ENCODE peak calls at places on chromosomes 6 and 20, in nine cellular contexts. F, W, O, E, T, B, H, Z and R are unnamed samples.

GRCh38 chr6:52729594-52729993 is 33.7 kb downstream of the GSTA2 start:
- DNase-seq in F (no peak), W (no peak), O (peak; percentile 71), E (no peak), T (no peak), B (peak; percentile 78), H (no peak), Z (no peak), R (no peak)

GRCh38 chr6:139370047-139370706 is 4.3 kb downstream of the CITED2 start:
- DNase-seq in F (no peak), W (no peak), O (peak; percentile 25), E (no peak), T (peak; percentile 29), B (peak; percentile 31), H (no peak), Z (no peak), R (peak; percentile 72)

GRCh38 chr20:5353624-5354496 is 37.1 kb upstream of the PROKR2 start:
- DNase-seq in F (no peak), W (no peak), O (no peak), E (no peak), T (no peak), B (no peak), H (no peak), Z (no peak), R (no peak)

GRCh38 chr6:33205172-33206026 is 944 bp downstream of the HSD17B8 start:
- DNase-seq in F (peak; percentile 68), W (peak; percentile 32), O (no peak), E (no peak), T (no peak), B (no peak), H (no peak), Z (no peak), R (peak; percentile 51)

GRCh38 chr20:47524385-47524784 is 22.7 kb downstream of the NCOA3 start:
- DNase-seq in F (peak; percentile 23), W (no peak), O (no peak), E (no peak), T (no peak), B (no peak), H (no peak), Z (no peak), R (peak; percentile 56)

GRCh38 chr6:151024597-151024996 is 159.1 kb downstream of the MTHFD1L start:
- DNase-seq in F (no peak), W (no peak), O (no peak), E (no peak), T (no peak), B (no peak), H (no peak), Z (no peak), R (no peak)

GRCh38 chr20:44678247-44678646 is 26.7 kb upstream of the ADA start:
- DNase-seq in F (no peak), W (no peak), O (no peak), E (no peak), T (no peak), B (no peak), H (no peak), Z (no peak), R (no peak)

GRCh38 chr6:57313711-57314471 is 3.5 kb upstream of the PRIM2 start:
- DNase-seq in F (no peak), W (no peak), O (peak; percentile 27), E (no peak), T (no peak), B (no peak), H (no peak), Z (no peak), R (no peak)

GRCh38 chr6:12119085-12119588 is 107.0 kb downstream of the HIVEP1 start:
- DNase-seq in F (no peak), W (no peak), O (no peak), E (no peak), T (no peak), B (peak; percentile 30), H (no peak), Z (no peak), R (peak; percentile 52)

GRCh38 chr6:46184114-46184513 is 13.3 kb upstream of the ENPP5 start:
- DNase-seq in F (no peak), W (no peak), O (peak; percentile 68), E (no peak), T (peak; percentile 35), B (peak; percentile 46), H (no peak), Z (no peak), R (no peak)

GRCh38 chr6:41705996-41706835 is 29.2 kb downstream of the TFEB start:
- DNase-seq in F (peak; percentile 91), W (peak; percentile 91), O (peak; percentile 93), E (peak; percentile 72), T (peak; percentile 73), B (peak; percentile 74), H (peak; percentile 41), Z (no peak), R (peak; percentile 78)

DNA sequence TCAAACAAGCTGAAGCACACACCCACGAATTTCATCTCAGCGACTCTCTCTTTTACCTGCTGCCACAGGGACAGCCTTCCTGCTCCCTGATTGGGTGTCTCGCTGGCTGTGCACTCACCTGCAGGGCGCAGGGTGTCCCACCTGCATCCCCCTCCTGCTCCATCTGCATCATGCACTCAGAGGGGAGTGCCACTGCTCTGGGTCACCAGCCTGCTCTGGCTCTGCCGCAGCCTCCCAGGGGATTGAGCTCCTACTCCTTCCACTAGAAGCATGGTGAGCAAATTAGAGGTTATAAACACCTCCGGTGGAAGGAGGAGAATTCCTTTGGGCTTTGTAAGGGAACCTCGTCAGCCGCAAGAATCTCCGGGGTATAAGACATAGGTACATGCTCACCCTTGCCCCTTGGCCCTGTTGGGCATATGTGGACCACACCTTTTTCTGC is 164.3 kb downstream of the ATXN1 start:
- DNase-seq in F (no peak), W (no peak), O (no peak), E (no peak), T (no peak), B (no peak), H (no peak), Z (peak; percentile 45), R (no peak)
- TF ChIP-seq POLR2A in F (no peak), W (no peak), O (no peak), E (no peak), T (no peak), B (no peak), H (no peak), Z (no peak), R (no peak)

DNA sequence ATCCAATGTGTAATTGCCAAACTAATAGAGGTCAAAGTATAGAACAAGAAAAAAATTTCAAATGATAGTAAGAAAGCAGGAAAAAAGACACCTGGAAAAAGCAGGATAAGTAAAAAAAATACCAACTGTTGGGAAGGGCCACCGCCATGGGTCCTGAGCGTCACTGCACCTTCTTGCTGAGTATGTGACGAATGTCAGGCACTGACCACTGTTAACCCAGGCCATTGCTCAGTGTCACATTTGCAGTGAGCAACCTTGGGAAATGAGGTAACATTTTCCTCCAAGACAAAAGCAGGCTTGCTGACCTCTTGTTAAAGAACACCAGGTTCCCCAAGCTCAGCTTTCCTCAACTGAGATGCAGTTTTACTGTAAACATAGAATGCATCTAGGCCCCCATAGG is 15.6 kb upstream of the RPS6KA2 start:
- DNase-seq in F (no peak), W (no peak), O (peak; percentile 34), E (no peak), T (no peak), B (no peak), H (no peak), Z (no peak), R (no peak)
- TF ChIP-seq POLR2A in F (no peak), W (no peak), O (no peak), E (no peak), T (no peak), B (no peak), H (no peak), Z (no peak), R (no peak)

DNA sequence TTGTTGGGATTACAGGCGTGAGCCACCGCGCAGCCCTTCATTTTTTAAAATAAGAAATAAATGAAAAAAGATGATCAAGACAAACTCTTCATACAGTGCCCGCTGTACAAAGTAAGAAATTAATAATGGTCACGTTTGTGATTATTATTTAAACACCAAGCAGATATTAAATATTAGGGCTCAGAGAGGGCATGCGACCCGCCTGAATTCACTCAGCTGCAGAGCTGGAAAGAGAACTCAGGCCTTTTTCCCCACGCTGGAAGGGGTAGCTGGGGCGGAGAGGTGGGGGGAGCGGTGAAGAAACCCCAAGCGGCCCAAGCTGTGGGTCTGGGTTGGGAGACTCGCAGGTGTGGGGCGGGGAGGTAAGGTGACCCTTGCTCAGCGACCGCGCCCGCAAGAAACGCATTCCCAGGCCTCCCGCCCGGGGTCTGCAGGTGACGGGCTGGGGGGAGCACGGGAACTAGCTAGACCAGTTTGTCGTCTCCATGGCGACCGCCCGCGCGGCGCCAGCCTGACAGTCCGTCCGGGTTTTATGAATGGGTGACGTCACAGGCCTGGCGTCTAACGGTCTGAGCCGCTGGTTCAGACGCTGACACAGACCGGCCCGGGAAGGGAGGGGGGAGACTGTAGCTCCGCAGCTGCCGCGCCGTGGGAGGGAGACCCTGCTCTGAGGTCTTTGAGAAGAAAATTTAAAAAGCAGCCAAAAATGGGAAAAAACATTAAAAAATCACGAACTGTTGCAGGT is 1.1 kb upstream of the ID1 start:
- DNase-seq in F (peak; percentile 91), W (peak; percentile 75), O (peak; percentile 85), E (peak; percentile 92), T (peak; percentile 82), B (peak; percentile 97), H (peak; percentile 42), Z (peak; percentile 97), R (peak; percentile 91)
- TF ChIP-seq POLR2A in F (no peak), W (no peak), O (peak; percentile 66), E (no peak), T (peak; percentile 76), B (peak; percentile 64), H (peak; percentile 64), Z (peak; percentile 80), R (no peak)

DNA sequence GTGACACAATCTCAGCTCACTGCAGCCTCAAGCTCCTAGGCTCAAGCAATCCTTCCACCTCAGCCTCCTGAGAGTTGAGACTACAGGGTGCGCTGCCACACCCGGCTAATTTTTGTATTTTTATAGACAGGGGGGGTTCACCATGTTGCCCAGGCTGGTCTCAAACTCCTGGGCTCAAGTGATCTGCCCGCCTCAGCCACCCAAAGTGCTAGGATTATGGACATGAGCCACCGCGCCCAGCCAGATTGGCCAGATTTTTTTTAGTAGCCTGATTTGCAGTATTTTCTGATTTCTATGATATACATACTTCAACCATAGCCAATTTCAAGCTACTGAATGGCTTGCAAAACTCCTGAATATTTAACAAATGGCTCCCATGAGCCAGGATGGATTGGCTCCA is 21.4 kb upstream of the DLGAP4 start:
- DNase-seq in F (no peak), W (no peak), O (no peak), E (no peak), T (no peak), B (no peak), H (no peak), Z (no peak), R (no peak)
- TF ChIP-seq POLR2A in F (no peak), W (no peak), O (no peak), E (no peak), T (no peak), B (no peak), H (no peak), Z (no peak), R (no peak)